ENCODE peak calls at places on chromosomes 12 and 14, in ten cellular contexts. M is uterus; Z is A549; B is psoas muscle; I is suprapubic skin; X is stomach; E is CD8-positive, alpha-beta T cell; D is lower lobe of right lung; W is mesenchymal stem cell; U is OCI-LY7. F is an unnamed sample.
A peak's percentile ranks its signal among the peaks of the same experiment; 100 is the strongest.

GRCh38 chr12:65666876-65667275 is 157.4 kb upstream of the HMGA2 start:
- DNase-seq in M (no peak), B (no peak), Z (no peak), E (no peak), X (no peak), D (no peak), I (no peak), W (peak; percentile 44), U (no peak), F (no peak)

GRCh38 chr12:47391566-47391965 is 311.8 kb upstream of the AMIGO2 start:
- DNase-seq in D (no peak), Z (no peak), X (peak; percentile 26), E (peak; percentile 63), B (no peak), W (no peak), I (no peak), U (no peak), M (no peak), F (no peak)

GRCh38 chr14:49621114-49621881 is 699 bp downstream of the MGAT2 start:
- DNase-seq in D (peak; percentile 90), X (peak; percentile 63), W (no peak), B (peak; percentile 82), M (peak; percentile 52), I (peak; percentile 87), U (peak; percentile 86), Z (no peak), E (peak; percentile 63), F (peak; percentile 81)

GRCh38 chr14:23005861-23006534 is 3.9 kb downstream of the C14orf93 start:
- DNase-seq in X (no peak), W (no peak), I (no peak), B (no peak), M (no peak), E (no peak), D (no peak), U (no peak), Z (no peak), F (no peak)

GRCh38 chr14:70416717-70417349 is at the start of gene SYNJ2BP:
- DNase-seq in B (peak; percentile 73), W (peak; percentile 77), U (peak; percentile 66), I (no peak), X (peak; percentile 90), Z (peak; percentile 91), D (peak; percentile 83), M (peak; percentile 54), E (peak; percentile 64), F (peak; percentile 77)

GRCh38 chr12:54934419-54934818 is 50.1 kb downstream of the TESPA1 start:
- DNase-seq in W (no peak), I (no peak), D (no peak), X (no peak), Z (no peak), B (no peak), M (no peak), U (no peak), E (no peak), F (no peak)

GRCh38 chr12:1799882-1800645 is 20.3 kb upstream of the LRTM2 start:
- DNase-seq in E (no peak), I (peak; percentile 67), X (no peak), M (no peak), B (no peak), W (no peak), D (peak; percentile 44), U (no peak), Z (no peak), F (peak; percentile 69)

GRCh38 chr12:674272-674781 is 11.1 kb upstream of the NINJ2 start:
- DNase-seq in Z (no peak), D (no peak), X (no peak), I (no peak), W (no peak), E (peak; percentile 65), U (peak; percentile 71), M (no peak), B (no peak), F (no peak)

GRCh38 chr14:36281309-36281708 is 39.1 kb downstream of the MBIP start:
- DNase-seq in B (no peak), Z (no peak), I (no peak), M (no peak), X (no peak), E (no peak), D (no peak), W (no peak), U (no peak), F (no peak)

GRCh38 chr12:113591480-113591971 is 119.9 kb upstream of the LHX5 start:
- DNase-seq in U (no peak), X (no peak), I (no peak), Z (peak; percentile 46), B (no peak), W (no peak), E (no peak), D (peak; percentile 66), M (no peak), F (no peak)

GRCh38 chr12:112243255-112243965 is 118.0 kb downstream of the TRAFD1 start:
- DNase-seq in M (no peak), X (no peak), E (no peak), U (no peak), B (no peak), W (no peak), Z (no peak), D (no peak), I (no peak), F (no peak)

GRCh38 chr12:11695321-11695720 is 45.8 kb downstream of the ETV6 start:
- DNase-seq in X (no peak), D (no peak), I (no peak), B (no peak), W (no peak), U (no peak), M (peak; percentile 39), E (no peak), Z (no peak), F (no peak)

GRCh38 chr12:25958254-25959068 is at the start of gene RASSF8:
- DNase-seq in I (no peak), W (peak; percentile 72), B (peak; percentile 84), Z (peak; percentile 53), D (peak; percentile 79), E (no peak), U (no peak), X (peak; percentile 69), M (peak; percentile 72), F (peak; percentile 80)

GRCh38 chr14:58969951-58970751 is 218.3 kb upstream of the DAAM1 start:
- DNase-seq in Z (no peak), B (no peak), E (no peak), U (no peak), D (no peak), M (no peak), I (no peak), W (peak; percentile 74), X (no peak), F (no peak)

GRCh38 chr12:110372056-110372425 is 31.5 kb downstream of the ANAPC7 start:
- DNase-seq in X (no peak), D (no peak), E (no peak), Z (no peak), W (no peak), U (no peak), M (no peak), I (no peak), B (no peak), F (no peak)
- H3K27ac ChIP-seq in X (no peak overlapping the region), D (no peak overlapping the region), E (no peak overlapping the region), Z (no peak overlapping the region), W (no peak overlapping the region), U (peak overlapping the region; percentile 73), M (no peak overlapping the region), I (peak overlapping the region; percentile 84), B (no peak overlapping the region), F (peak overlapping the region; percentile 68)

DNA sequence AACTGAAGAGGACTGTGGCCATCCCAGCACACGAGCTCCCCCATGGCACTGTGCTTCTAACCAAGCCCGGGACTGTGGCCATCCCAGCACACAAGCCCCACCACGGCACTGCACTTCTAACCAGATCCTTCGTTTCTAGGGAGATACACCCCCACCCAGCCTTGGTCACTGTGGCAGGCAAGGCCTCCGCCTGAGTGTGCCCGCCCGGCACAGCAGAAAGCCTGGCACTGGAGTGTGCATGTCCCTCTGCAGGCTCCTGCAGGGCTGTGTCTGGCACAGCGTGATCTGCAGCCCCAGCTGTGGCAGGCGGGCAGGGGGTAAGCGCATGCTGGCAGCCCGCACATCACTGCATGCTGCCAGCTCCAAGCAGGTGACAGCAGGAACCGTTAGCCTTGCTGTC is 49.8 kb downstream of the CCDC85C start:
- DNase-seq in E (no peak), M (no peak), Z (no peak), D (no peak), B (no peak), U (no peak), W (no peak), I (no peak), X (peak; percentile 76), F (no peak)
- H3K27ac ChIP-seq in E (no peak overlapping the region), M (no peak overlapping the region), Z (peak overlapping the region; percentile 44), D (no peak overlapping the region), B (no peak overlapping the region), U (no peak overlapping the region), W (no peak overlapping the region), I (peak overlapping the region; percentile 36), X (peak overlapping the region; percentile 86), F (no peak overlapping the region)

GRCh38 chr14:89188492-89188891 is 228.5 kb downstream of the FOXN3 start:
- DNase-seq in E (no peak), W (no peak), D (no peak), M (no peak), B (no peak), I (no peak), Z (no peak), X (no peak), U (no peak), F (no peak)

GRCh38 chr14:89184952-89185351 is 232.1 kb downstream of the FOXN3 start:
- DNase-seq in B (no peak), Z (no peak), D (no peak), I (no peak), X (no peak), U (no peak), M (no peak), E (no peak), W (no peak), F (no peak)

GRCh38 chr14:89187501-89187900 is 229.5 kb downstream of the FOXN3 start:
- DNase-seq in U (no peak), I (no peak), W (no peak), Z (no peak), E (no peak), X (no peak), M (no peak), B (no peak), D (no peak), F (no peak)

GRCh38 chr14:89185919-89186849 is 230.8 kb downstream of the FOXN3 start:
- DNase-seq in D (no peak), I (no peak), B (no peak), E (no peak), X (no peak), U (no peak), Z (no peak), W (peak; percentile 75), M (peak; percentile 48), F (no peak)

GRCh38 chr14:89186850-89187376 is 230.1 kb downstream of the FOXN3 start:
- DNase-seq in D (no peak), M (no peak), X (no peak), E (no peak), B (no peak), W (peak; percentile 4), U (no peak), Z (no peak), I (no peak), F (no peak)
- H3K27ac ChIP-seq in D (no peak overlapping the region), M (peak overlapping the region; percentile 8), X (no peak overlapping the region), E (no peak overlapping the region), B (peak overlapping the region; percentile 92), W (no peak overlapping the region), U (no peak overlapping the region), Z (no peak overlapping the region), I (peak overlapping the region; percentile 79), F (no peak overlapping the region)

DNA sequence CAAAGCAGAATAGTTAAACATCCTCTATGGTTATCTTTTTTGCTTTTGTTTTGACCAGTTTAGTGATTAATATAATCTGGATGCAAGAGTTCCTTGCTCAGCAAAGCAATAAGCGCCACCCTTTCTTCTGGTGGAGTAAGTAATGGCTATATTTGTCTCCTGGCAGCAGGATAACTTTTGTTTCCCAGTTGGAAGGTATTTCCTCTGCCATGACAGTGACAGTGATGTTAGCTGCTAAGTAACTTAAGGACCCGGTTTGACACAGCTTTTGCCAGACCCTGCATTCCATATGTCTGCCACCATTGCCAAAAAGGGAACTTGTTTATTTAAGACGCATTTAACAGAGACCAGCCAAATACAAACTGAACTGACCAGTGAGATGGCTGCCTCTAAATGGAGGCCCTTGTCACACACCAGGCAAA is 70.4 kb upstream of the NR2C1 start:
- DNase-seq in B (no peak), Z (no peak), X (no peak), E (no peak), M (no peak), D (no peak), W (peak; percentile 33), U (no peak), I (no peak), F (no peak)
- H3K27ac ChIP-seq in B (peak overlapping the region; percentile 68), Z (peak overlapping the region; percentile 10), X (no peak overlapping the region), E (no peak overlapping the region), M (no peak overlapping the region), D (peak overlapping the region; percentile 25), W (no peak overlapping the region), U (no peak overlapping the region), I (no peak overlapping the region), F (no peak overlapping the region)

F was measured in coronary artery.